ENCODE peak calls at places on chromosome 18, in eight cellular contexts. W, X, R, T, A, V, G and D are unnamed samples.

GRCh38 chr18:48975221-48975816 is 24.6 kb upstream of the SMAD7 start:
- DNase-seq in W (no peak), X (no peak), R (no peak), T (no peak), A (peak), V (no peak), G (peak), D (no peak)

GRCh38 chr18:79856119-79857080 is 58.7 kb downstream of the KCNG2 start:
- DNase-seq in W (no peak), X (peak), R (peak), T (no peak), A (peak), V (no peak), G (peak), D (peak)

GRCh38 chr18:52237551-52237950 is 102.4 kb upstream of the DCC start:
- DNase-seq in W (no peak), X (no peak), R (no peak), T (no peak), A (no peak), V (no peak), G (no peak), D (no peak)

GRCh38 chr18:49691177-49691608 is 122.1 kb downstream of the ACAA2 start:
- DNase-seq in W (no peak), X (no peak), R (no peak), T (no peak), A (peak), V (peak), G (no peak), D (no peak)

GRCh38 chr18:73240899-73241298 is 373.1 kb upstream of the NETO1 start:
- DNase-seq in W (no peak), X (no peak), R (no peak), T (no peak), A (no peak), V (no peak), G (no peak), D (no peak)

GRCh38 chr18:57859314-57859713 is 56.2 kb upstream of the ATP8B1 start:
- DNase-seq in W (no peak), X (no peak), R (no peak), T (no peak), A (no peak), V (no peak), G (peak), D (peak)

GRCh38 chr18:22183647-22184161 is 14.3 kb downstream of the GATA6 start:
- DNase-seq in W (no peak), X (no peak), R (no peak), T (no peak), A (no peak), V (no peak), G (no peak), D (no peak)

GRCh38 chr18:10421859-10422258 is 32.6 kb upstream of the APCDD1 start:
- DNase-seq in W (no peak), X (no peak), R (peak), T (no peak), A (peak), V (no peak), G (no peak), D (no peak)

GRCh38 chr18:46481048-46481846 is 175.8 kb downstream of the LOXHD1 start:
- DNase-seq in W (peak), X (peak), R (no peak), T (peak), A (peak), V (peak), G (peak), D (peak)

GRCh38 chr18:55385770-55386169 is 202.2 kb downstream of the TCF4 start:
- DNase-seq in W (no peak), X (no peak), R (no peak), T (no peak), A (no peak), V (no peak), G (no peak), D (no peak)

GRCh38 chr18:31976242-31976641 is 33.3 kb upstream of the TRAPPC8 start:
- DNase-seq in W (no peak), X (no peak), R (no peak), T (no peak), A (no peak), V (no peak), G (no peak), D (no peak)

GRCh38 chr18:63192171-63192884 is 127.2 kb downstream of the BCL2 start:
- DNase-seq in W (no peak), X (no peak), R (no peak), T (no peak), A (no peak), V (no peak), G (no peak), D (no peak)

GRCh38 chr18:79509536-79509930 is 113.8 kb downstream of the NFATC1 start:
- DNase-seq in W (no peak), X (no peak), R (peak), T (no peak), A (no peak), V (no peak), G (no peak), D (no peak)

GRCh38 chr18:57771183-57771582 is 31.9 kb downstream of the ATP8B1 start:
- DNase-seq in W (no peak), X (no peak), R (no peak), T (no peak), A (no peak), V (no peak), G (no peak), D (no peak)

GRCh38 chr18:44180683-44181082 is 500.0 kb upstream of the SETBP1 start:
- DNase-seq in W (no peak), X (no peak), R (no peak), T (no peak), A (no peak), V (no peak), G (no peak), D (no peak)

GRCh38 chr18:54742654-54743053 is 85.6 kb upstream of the RAB27B start:
- DNase-seq in W (no peak), X (no peak), R (no peak), T (no peak), A (peak), V (no peak), G (no peak), D (no peak)

GRCh38 chr18:46250084-46250811 is 146.1 kb downstream of the HAUS1 start:
- DNase-seq in W (no peak), X (peak), R (no peak), T (peak), A (peak), V (peak), G (no peak), D (peak)

GRCh38 chr18:51196116-51196810 is 1.2 kb downstream of the MEX3C start:
- DNase-seq in W (no peak), X (peak), R (no peak), T (peak), A (peak), V (no peak), G (peak), D (peak)

GRCh38 chr18:72849671-72850070 is 18.1 kb downstream of the NETO1 start:
- DNase-seq in W (no peak), X (no peak), R (no peak), T (no peak), A (no peak), V (no peak), G (no peak), D (no peak)

GRCh38 chr18:62435435-62436031 is 87.3 kb upstream of the ZCCHC2 start:
- DNase-seq in W (no peak), X (no peak), R (no peak), T (no peak), A (no peak), V (no peak), G (no peak), D (no peak)

GRCh38 chr18:44181951-44182350 is 498.7 kb upstream of the SETBP1 start:
- DNase-seq in W (no peak), X (no peak), R (no peak), T (no peak), A (no peak), V (no peak), G (no peak), D (no peak)

GRCh38 chr18:28459587-28459986 is 282.7 kb upstream of the CDH2 start:
- DNase-seq in W (no peak), X (no peak), R (no peak), T (no peak), A (no peak), V (no peak), G (no peak), D (no peak)

GRCh38 chr18:52903858-52904257 is 563.9 kb downstream of the DCC start:
- DNase-seq in W (peak), X (no peak), R (no peak), T (no peak), A (no peak), V (no peak), G (peak), D (peak)

GRCh38 chr18:30415903-30416302 is 626.6 kb downstream of the DSC3 start:
- DNase-seq in W (no peak), X (no peak), R (no peak), T (no peak), A (no peak), V (no peak), G (no peak), D (no peak)

GRCh38 chr18:23281626-23282436 is 146.5 kb downstream of the CABLES1 start:
- DNase-seq in W (peak), X (no peak), R (no peak), T (no peak), A (no peak), V (peak), G (peak), D (no peak)

GRCh38 chr18:77777126-77777525 is 527.5 kb downstream of the GALR1 start:
- DNase-seq in W (no peak), X (no peak), R (no peak), T (no peak), A (no peak), V (no peak), G (no peak), D (no peak)

GRCh38 chr18:9996104-9996503 is 82.3 kb downstream of the VAPA start:
- DNase-seq in W (no peak), X (no peak), R (no peak), T (no peak), A (no peak), V (no peak), G (no peak), D (no peak)

GRCh38 chr18:49335677-49336076 is 124.8 kb downstream of the DYM start:
- DNase-seq in W (no peak), X (no peak), R (no peak), T (no peak), A (no peak), V (no peak), G (peak), D (no peak)

GRCh38 chr18:47050468-47050867 is 15.0 kb upstream of the ELOA2 start:
- DNase-seq in W (no peak), X (peak), R (no peak), T (no peak), A (peak), V (peak), G (peak), D (no peak)